ENCODE peak calls at places on chromosome X, in nine cellular contexts. H, O, S, X, C, F, G, R and K are unnamed samples.

GRCh38 chrX:112646651-112647050 is 33.1 kb downstream of the LHFPL1 start:
- DNase-seq in H (no peak), O (no peak), S (no peak), X (no peak), C (no peak), F (no peak), G (no peak), R (no peak), K (no peak)

GRCh38 chrX:149652232-149652981 is 20.8 kb upstream of the TMEM185A start:
- DNase-seq in H (no peak), O (no peak), S (no peak), X (no peak), C (no peak), F (no peak), G (no peak), R (no peak), K (no peak)

GRCh38 chrX:154365997-154366665 is 8.3 kb downstream of the FLNA start:
- DNase-seq in H (no peak), O (no peak), S (no peak), X (no peak), C (no peak), F (no peak), G (no peak), R (no peak), K (no peak)

GRCh38 chrX:70398899-70399298 is 24.2 kb upstream of the GDPD2 start:
- DNase-seq in H (peak), O (no peak), S (no peak), X (no peak), C (no peak), F (peak), G (no peak), R (no peak), K (no peak)

GRCh38 chrX:22135994-22136684 is 104.0 kb downstream of the PHEX start:
- DNase-seq in H (peak), O (peak), S (no peak), X (peak), C (peak), F (peak), G (peak), R (no peak), K (peak)

GRCh38 chrX:38596939-38597338 is 35.6 kb downstream of the TSPAN7 start:
- DNase-seq in H (no peak), O (no peak), S (no peak), X (no peak), C (no peak), F (no peak), G (no peak), R (no peak), K (no peak)

GRCh38 chrX:44570524-44570923 is 27.9 kb upstream of the FUNDC1 start:
- DNase-seq in H (no peak), O (peak), S (no peak), X (peak), C (no peak), F (no peak), G (no peak), R (no peak), K (no peak)

GRCh38 chrX:9539611-9540387 is 74.9 kb downstream of the TBL1X start:
- DNase-seq in H (no peak), O (no peak), S (no peak), X (no peak), C (no peak), F (no peak), G (no peak), R (no peak), K (no peak)

GRCh38 chrX:9310596-9310995 is 154.3 kb upstream of the TBL1X start:
- DNase-seq in H (no peak), O (peak), S (no peak), X (no peak), C (no peak), F (peak), G (no peak), R (no peak), K (no peak)

GRCh38 chrX:47662144-47662657 is 3.2 kb upstream of the UXT start:
- DNase-seq in H (no peak), O (peak), S (peak), X (peak), C (no peak), F (peak), G (peak), R (no peak), K (peak)

GRCh38 chrX:18448416-18448815 is 23.0 kb downstream of the CDKL5 start:
- DNase-seq in H (no peak), O (no peak), S (no peak), X (no peak), C (no peak), F (no peak), G (no peak), R (no peak), K (no peak)